ENCODE peak calls at places on chromosomes 3 and 15, in four cellular contexts. X is stimulated activated CD8-positive, alpha-beta memory T cell treated with anti-CD3 and anti-CD28 coated beads, Interleukin-12 subunit alpha, Interleukin-12 subunit beta, amount 100 ng/mL, for 4 hours; K is heart right ventricle; G is iPS-NIHi11. A is an unnamed sample.

GRCh38 chr3:73094127-73094526 is 32.7 kb downstream of the EBLN2 start:
- DNase-seq in K (no peak), G (peak), X (no peak), A (no peak)

GRCh38 chr3:185822221-185822956 is 2.5 kb downstream of the IGF2BP2 start:
- DNase-seq in G (no peak), X (no peak), K (no peak), A (no peak)

GRCh38 chr3:24060055-24060454 is 115.0 kb downstream of the NR1D2 start:
- DNase-seq in X (no peak), K (peak), G (peak), A (no peak)

GRCh38 chr3:153768559-153769469 is 352.4 kb upstream of the ARHGEF26 start:
- DNase-seq in G (peak), X (no peak), K (peak), A (no peak)

GRCh38 chr3:159978353-159978752 is 10.3 kb upstream of the IL12A start:
- DNase-seq in X (no peak), G (no peak), K (peak), A (no peak)

GRCh38 chr3:181711325-181712135 is at the start of gene SOX2:
- DNase-seq in G (peak), K (no peak), X (no peak), A (no peak)

GRCh38 chr15:50355980-50356379 is 982 bp upstream of the GABPB1 start:
- DNase-seq in K (no peak), X (no peak), G (no peak), A (no peak)

GRCh38 chr15:59299919-59300617 is 72.6 kb downstream of the MYO1E start:
- DNase-seq in G (peak), K (peak), X (peak), A (peak)

GRCh38 chr3:113268917-113269316 is 57.6 kb downstream of the BOC start:
- DNase-seq in G (no peak), K (no peak), X (no peak), A (no peak)

GRCh38 chr15:71730277-71731144 is 79.8 kb upstream of the NR2E3 start:
- DNase-seq in G (peak), K (peak), X (no peak), A (no peak)

GRCh38 chr3:445960-446359 is 249.4 kb downstream of the CHL1 start:
- DNase-seq in G (no peak), K (no peak), X (no peak), A (no peak)

GRCh38 chr15:73560501-73561117 is 72.6 kb downstream of the NPTN start:
- DNase-seq in G (no peak), K (peak), X (no peak), A (no peak)